ENCODE peak calls at places on chromosome 10, in seven cellular contexts. One of them, this sample, is unnamed.

GRCh38 chr10:75845538-75845937 is 414.1 kb downstream of the LRMDA start:
- DNase-seq in IMR-90: no peak
- DNase-seq in ascending aorta: no peak
- DNase-seq in AG04450: no peak
- DNase-seq in HCT116: no peak
- DNase-seq in HFFc6: no peak
- DNase-seq in dorsolateral prefrontal cortex: no peak
- DNase-seq in this sample: no peak

GRCh38 chr10:92328999-92329398 is 38.0 kb downstream of the MARCHF5 start:
- DNase-seq in IMR-90: no peak
- DNase-seq in ascending aorta: no peak
- DNase-seq in AG04450: no peak
- DNase-seq in HCT116: peak; percentile 16
- DNase-seq in HFFc6: no peak
- DNase-seq in dorsolateral prefrontal cortex: no peak
- DNase-seq in this sample: no peak

GRCh38 chr10:2245580-2245979 is 508.3 kb upstream of the ADARB2 start:
- DNase-seq in IMR-90: no peak
- DNase-seq in ascending aorta: no peak
- DNase-seq in AG04450: no peak
- DNase-seq in HCT116: no peak
- DNase-seq in HFFc6: no peak
- DNase-seq in dorsolateral prefrontal cortex: no peak
- DNase-seq in this sample: no peak

GRCh38 chr10:1410469-1411395 is 326.6 kb downstream of the ADARB2 start:
- DNase-seq in IMR-90: no peak
- DNase-seq in ascending aorta: peak; percentile 34
- DNase-seq in AG04450: no peak
- DNase-seq in HCT116: no peak
- DNase-seq in HFFc6: no peak
- DNase-seq in dorsolateral prefrontal cortex: no peak
- DNase-seq in this sample: no peak

GRCh38 chr10:28879875-28880381 is 202.6 kb downstream of the BAMBI start:
- DNase-seq in IMR-90: no peak
- DNase-seq in ascending aorta: peak; percentile 79
- DNase-seq in AG04450: no peak
- DNase-seq in HCT116: no peak
- DNase-seq in HFFc6: no peak
- DNase-seq in dorsolateral prefrontal cortex: no peak
- DNase-seq in this sample: no peak

GRCh38 chr10:48336978-48337599 is 30.6 kb downstream of the MAPK8 start:
- DNase-seq in IMR-90: no peak
- DNase-seq in ascending aorta: no peak
- DNase-seq in AG04450: no peak
- DNase-seq in HCT116: no peak
- DNase-seq in HFFc6: no peak
- DNase-seq in dorsolateral prefrontal cortex: no peak
- DNase-seq in this sample: no peak

GRCh38 chr10:100802607-100803006 is 57.2 kb downstream of the PAX2 start:
- DNase-seq in IMR-90: no peak
- DNase-seq in ascending aorta: no peak
- DNase-seq in AG04450: no peak
- DNase-seq in HCT116: no peak
- DNase-seq in HFFc6: no peak
- DNase-seq in dorsolateral prefrontal cortex: no peak
- DNase-seq in this sample: no peak

GRCh38 chr10:133350283-133350949 is 3.2 kb downstream of the PRAP1 start:
- DNase-seq in IMR-90: no peak
- DNase-seq in ascending aorta: no peak
- DNase-seq in AG04450: no peak
- DNase-seq in HCT116: no peak
- DNase-seq in HFFc6: no peak
- DNase-seq in dorsolateral prefrontal cortex: no peak
- DNase-seq in this sample: no peak

GRCh38 chr10:33746878-33747277 is 412.4 kb upstream of the NRP1 start:
- DNase-seq in IMR-90: peak; percentile 66
- DNase-seq in ascending aorta: no peak
- DNase-seq in AG04450: no peak
- DNase-seq in HCT116: no peak
- DNase-seq in HFFc6: no peak
- DNase-seq in dorsolateral prefrontal cortex: no peak
- DNase-seq in this sample: no peak

GRCh38 chr10:12748186-12748585 is 253.3 kb downstream of the CCDC3 start:
- DNase-seq in IMR-90: no peak
- DNase-seq in ascending aorta: no peak
- DNase-seq in AG04450: no peak
- DNase-seq in HCT116: no peak
- DNase-seq in HFFc6: no peak
- DNase-seq in dorsolateral prefrontal cortex: no peak
- DNase-seq in this sample: no peak

GRCh38 chr10:126842356-126842755 is 62.9 kb upstream of the DOCK1 start:
- DNase-seq in IMR-90: no peak
- DNase-seq in ascending aorta: no peak
- DNase-seq in AG04450: no peak
- DNase-seq in HCT116: no peak
- DNase-seq in HFFc6: no peak
- DNase-seq in dorsolateral prefrontal cortex: no peak
- DNase-seq in this sample: no peak

GRCh38 chr10:15035385-15036301 is 8.1 kb upstream of the OLAH start:
- DNase-seq in IMR-90: peak; percentile 89
- DNase-seq in ascending aorta: no peak
- DNase-seq in AG04450: peak; percentile 67
- DNase-seq in HCT116: no peak
- DNase-seq in HFFc6: peak; percentile 2
- DNase-seq in dorsolateral prefrontal cortex: no peak
- DNase-seq in this sample: no peak

GRCh38 chr10:63083904-63084689 is 49.0 kb upstream of the NRBF2 start:
- DNase-seq in IMR-90: peak; percentile 77
- DNase-seq in ascending aorta: peak; percentile 71
- DNase-seq in AG04450: peak; percentile 61
- DNase-seq in HCT116: peak; percentile 71
- DNase-seq in HFFc6: peak; percentile 74
- DNase-seq in dorsolateral prefrontal cortex: no peak
- DNase-seq in this sample: peak; percentile 20
- TF ChIP-seq CTCF in IMR-90: peak; percentile 74
- TF ChIP-seq CTCF in ascending aorta: peak; percentile 73
- TF ChIP-seq CTCF in AG04450: peak; percentile 70
- TF ChIP-seq CTCF in HCT116: peak; percentile 48
- TF ChIP-seq CTCF in HFFc6: peak; percentile 82
- TF ChIP-seq CTCF in dorsolateral prefrontal cortex: peak; percentile 81
- TF ChIP-seq CTCF in this sample: peak; percentile 75

GRCh38 chr10:110649652-110650264 is 5.6 kb downstream of the RBM20 start:
- DNase-seq in IMR-90: no peak
- DNase-seq in ascending aorta: no peak
- DNase-seq in AG04450: no peak
- DNase-seq in HCT116: no peak
- DNase-seq in HFFc6: no peak
- DNase-seq in dorsolateral prefrontal cortex: no peak
- DNase-seq in this sample: no peak

GRCh38 chr10:110650265-110650668 is 6.1 kb downstream of the RBM20 start:
- DNase-seq in IMR-90: no peak
- DNase-seq in ascending aorta: no peak
- DNase-seq in AG04450: no peak
- DNase-seq in HCT116: no peak
- DNase-seq in HFFc6: no peak
- DNase-seq in dorsolateral prefrontal cortex: no peak
- DNase-seq in this sample: no peak

GRCh38 chr10:110651044-110651958 is 7.2 kb downstream of the RBM20 start:
- DNase-seq in IMR-90: peak; percentile 98
- DNase-seq in ascending aorta: peak; percentile 82
- DNase-seq in AG04450: peak; percentile 67
- DNase-seq in HCT116: no peak
- DNase-seq in HFFc6: peak; percentile 87
- DNase-seq in dorsolateral prefrontal cortex: no peak
- DNase-seq in this sample: no peak

GRCh38 chr10:110647136-110647430 is 2.9 kb downstream of the RBM20 start:
- DNase-seq in IMR-90: peak; percentile 47
- DNase-seq in ascending aorta: no peak
- DNase-seq in AG04450: no peak
- DNase-seq in HCT116: no peak
- DNase-seq in HFFc6: no peak
- DNase-seq in dorsolateral prefrontal cortex: no peak
- DNase-seq in this sample: no peak

DNA sequence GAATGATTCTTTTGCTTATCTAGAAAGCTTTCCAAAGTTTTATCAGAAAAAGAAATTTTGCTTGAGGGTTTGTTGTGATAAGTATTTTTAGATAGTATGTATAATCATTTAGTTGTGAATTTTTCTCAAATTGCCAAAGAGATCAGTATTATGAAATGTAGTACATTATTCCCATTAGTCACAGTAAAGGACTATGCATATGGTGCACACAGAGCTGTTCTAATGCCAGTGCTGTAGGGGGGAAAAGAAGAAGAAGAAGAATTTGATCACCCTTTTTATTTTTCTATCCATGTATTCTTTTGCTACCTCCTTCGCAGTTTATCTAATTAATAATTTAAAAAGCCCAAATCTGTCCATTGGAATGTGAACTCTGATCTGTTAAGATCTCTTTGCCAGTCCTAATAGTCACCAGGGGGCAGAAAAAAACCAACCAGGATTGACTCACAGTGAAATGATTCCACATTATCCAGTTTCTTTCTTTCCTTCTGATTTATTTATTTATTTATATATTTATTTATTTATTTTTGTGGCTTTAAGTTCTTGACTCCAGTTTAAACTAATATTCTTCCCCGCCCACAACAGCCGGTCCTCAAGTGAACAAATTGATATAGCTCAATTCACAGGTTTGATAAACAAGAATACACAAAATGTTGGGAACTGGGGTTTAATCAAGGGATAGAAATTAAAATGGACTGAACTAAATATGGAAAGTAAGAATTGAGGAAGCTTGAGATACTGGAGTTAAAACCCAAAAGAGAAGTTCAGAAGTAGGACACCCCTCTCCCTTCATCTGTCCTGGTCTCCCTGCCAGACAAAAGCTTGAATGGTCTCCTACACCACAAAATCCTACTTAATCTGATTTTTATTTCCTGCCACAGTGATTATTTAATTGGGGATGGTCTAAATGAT is 4.9 kb downstream of the RBM20 start:
- DNase-seq in IMR-90: peak; percentile 32
- DNase-seq in ascending aorta: no peak
- DNase-seq in AG04450: no peak
- DNase-seq in HCT116: no peak
- DNase-seq in HFFc6: no peak
- DNase-seq in dorsolateral prefrontal cortex: no peak
- DNase-seq in this sample: no peak
- TF ChIP-seq CTCF in IMR-90: no peak
- TF ChIP-seq CTCF in ascending aorta: peak; percentile 12
- TF ChIP-seq CTCF in AG04450: peak; percentile 8
- TF ChIP-seq CTCF in HCT116: no peak
- TF ChIP-seq CTCF in HFFc6: peak; percentile 34
- TF ChIP-seq CTCF in dorsolateral prefrontal cortex: no peak
- TF ChIP-seq CTCF in this sample: no peak

GRCh38 chr10:114110174-114110972 is 63.6 kb downstream of the CCDC186 start:
- DNase-seq in IMR-90: no peak
- DNase-seq in ascending aorta: no peak
- DNase-seq in AG04450: no peak
- DNase-seq in HCT116: no peak
- DNase-seq in HFFc6: peak; percentile 14
- DNase-seq in dorsolateral prefrontal cortex: no peak
- DNase-seq in this sample: no peak
- TF ChIP-seq CTCF in IMR-90: peak; percentile 34
- TF ChIP-seq CTCF in ascending aorta: no peak
- TF ChIP-seq CTCF in AG04450: peak; percentile 23
- TF ChIP-seq CTCF in HCT116: peak; percentile 46
- TF ChIP-seq CTCF in HFFc6: peak; percentile 68
- TF ChIP-seq CTCF in dorsolateral prefrontal cortex: no peak
- TF ChIP-seq CTCF in this sample: no peak

GRCh38 chr10:6878067-6878412 is 298.0 kb upstream of the PRKCQ start:
- DNase-seq in IMR-90: no peak
- DNase-seq in ascending aorta: no peak
- DNase-seq in AG04450: no peak
- DNase-seq in HCT116: no peak
- DNase-seq in HFFc6: no peak
- DNase-seq in dorsolateral prefrontal cortex: no peak
- DNase-seq in this sample: no peak
- TF ChIP-seq CTCF in IMR-90: no peak
- TF ChIP-seq CTCF in ascending aorta: no peak
- TF ChIP-seq CTCF in AG04450: no peak
- TF ChIP-seq CTCF in HCT116: no peak
- TF ChIP-seq CTCF in HFFc6: no peak
- TF ChIP-seq CTCF in dorsolateral prefrontal cortex: peak; percentile 48
- TF ChIP-seq CTCF in this sample: no peak

This sample was measured in natural killer cell.